ENCODE peak calls at places on chromosomes 1 and 21, in seven cellular contexts. F is germinal center; N is osteocyte; I is mesendoderm; D is heart left ventricle; H is skeletal muscle cell; P is activated CD8-positive, alpha-beta memory T cell treated with anti-CD3 and anti-CD28 coated beads for 1 hour. X is an unnamed sample.

GRCh38 chr1:58283380-58284338 is 262.9 kb downstream of the OMA1 start:
- DNase-seq in P (no peak), D (no peak), N (no peak), F (no peak), I (no peak), H (no peak), X (no peak)

GRCh38 chr1:211420845-211421454 is 71.0 kb downstream of the RD3 start:
- DNase-seq in N (no peak), F (no peak), D (no peak), P (no peak), H (no peak), I (no peak), X (no peak)

GRCh38 chr1:22075718-22076117 is 23.2 kb downstream of the CDC42 start:
- DNase-seq in I (no peak), N (no peak), H (no peak), F (peak; percentile 19), D (no peak), P (no peak), X (peak; percentile 37)

GRCh38 chr1:66695121-66695520 is 57.1 kb upstream of the DYNLT5 start:
- DNase-seq in I (no peak), P (no peak), D (no peak), F (no peak), N (no peak), H (no peak), X (no peak)

GRCh38 chr21:34204481-34205439 is 131.4 kb downstream of the MRPS6 start:
- DNase-seq in N (peak; percentile 84), P (no peak), I (no peak), F (no peak), D (no peak), H (no peak), X (no peak)

GRCh38 chr1:8297245-8297644 is 20.7 kb upstream of the SLC45A1 start:
- DNase-seq in N (no peak), D (no peak), P (no peak), F (no peak), H (no peak), I (peak; percentile 80), X (no peak)

GRCh38 chr1:158563852-158564251 is 6.5 kb downstream of the OR6P1 start:
- DNase-seq in N (no peak), D (no peak), P (no peak), F (peak; percentile 18), I (no peak), H (no peak), X (peak; percentile 0)

GRCh38 chr1:22398656-22399420 is 52.8 kb upstream of the ZBTB40 start:
- DNase-seq in D (no peak), I (no peak), F (no peak), P (no peak), N (no peak), H (no peak), X (no peak)

GRCh38 chr1:118186026-118186425 is 998 bp upstream of the SPAG17 start:
- DNase-seq in I (peak; percentile 21), P (no peak), D (no peak), N (no peak), F (no peak), H (no peak), X (no peak)

GRCh38 chr1:1483714-1484113 is 12.1 kb downstream of the ATAD3B start:
- DNase-seq in I (no peak), H (no peak), P (no peak), D (no peak), N (no peak), F (no peak), X (no peak)

GRCh38 chr21:34797202-34797527 is 128.4 kb downstream of the CLIC6 start:
- DNase-seq in P (no peak), H (no peak), D (no peak), F (no peak), I (no peak), N (no peak), X (no peak)

GRCh38 chr1:48878191-48878940 is 101.7 kb upstream of the BEND5 start:
- DNase-seq in N (no peak), F (no peak), I (peak; percentile 45), D (no peak), H (peak; percentile 95), P (no peak), X (no peak)

GRCh38 chr1:116261227-116261626 is 111.8 kb upstream of the ATP1A1 start:
- DNase-seq in H (no peak), F (no peak), N (no peak), I (peak; percentile 64), D (no peak), P (no peak), X (no peak)

GRCh38 chr1:30166194-30166593 is 557.2 kb downstream of the MATN1 start:
- DNase-seq in N (no peak), P (no peak), F (no peak), I (no peak), D (no peak), H (no peak), X (no peak)

GRCh38 chr1:117612517-117613248 is 6.8 kb downstream of the TENT5C start:
- DNase-seq in F (no peak), H (peak; percentile 58), N (no peak), D (no peak), I (peak; percentile 42), P (no peak), X (no peak)

GRCh38 chr1:54750596-54750995 is 13.7 kb downstream of the PARS2 start:
- DNase-seq in P (no peak), H (no peak), I (no peak), D (no peak), N (no peak), F (no peak), X (no peak)

GRCh38 chr1:234083460-234083859 is 179.0 kb downstream of the SLC35F3 start:
- DNase-seq in H (no peak), D (no peak), P (no peak), I (no peak), F (no peak), N (no peak), X (no peak)

GRCh38 chr1:10195570-10195969 is 14.8 kb upstream of the KIF1B start:
- DNase-seq in D (no peak), N (no peak), H (no peak), P (no peak), F (no peak), I (peak; percentile 43), X (no peak)

GRCh38 chr21:45511007-45511406 is 31.2 kb downstream of the SLC19A1 start:
- DNase-seq in F (no peak), N (no peak), H (no peak), I (no peak), P (no peak), D (no peak), X (no peak)

GRCh38 chr1:162136760-162137537 is 67.5 kb downstream of the NOS1AP start:
- DNase-seq in H (peak; percentile 49), D (no peak), N (no peak), F (no peak), P (no peak), I (peak; percentile 87), X (no peak)

GRCh38 chr21:37563641-37564340 is 197.2 kb downstream of the DYRK1A start:
- DNase-seq in P (peak; percentile 79), F (peak; percentile 94), H (peak; percentile 83), I (peak; percentile 95), N (peak; percentile 79), D (peak; percentile 95), X (peak; percentile 92)

GRCh38 chr1:180241716-180242544 is 11.9 kb downstream of the LHX4 start:
- DNase-seq in N (no peak), D (no peak), F (no peak), H (no peak), I (no peak), P (no peak), X (no peak)

GRCh38 chr1:202959276-202959620 is 1.1 kb upstream of the ADIPOR1 start:
- DNase-seq in I (no peak), F (no peak), P (no peak), H (no peak), N (no peak), D (no peak), X (no peak)

GRCh38 chr21:31052489-31053142 is 14.3 kb upstream of the KRTAP19-8 start:
- DNase-seq in D (no peak), P (no peak), F (no peak), I (peak; percentile 35), H (no peak), N (no peak), X (no peak)

GRCh38 chr1:116179398-116179797 is 68.2 kb downstream of the MAB21L3 start:
- DNase-seq in D (no peak), F (no peak), I (no peak), P (no peak), N (no peak), H (no peak), X (no peak)

GRCh38 chr1:85135456-85135798 is 65.4 kb downstream of the SYDE2 start:
- DNase-seq in F (no peak), D (no peak), N (no peak), P (no peak), I (no peak), H (no peak), X (no peak)

GRCh38 chr21:16193758-16194606 is 464.2 kb downstream of the USP25 start:
- DNase-seq in P (no peak), F (no peak), D (peak; percentile 70), N (peak; percentile 87), H (peak; percentile 66), I (peak; percentile 93), X (peak; percentile 6)

GRCh38 chr1:161192476-161193465 is 6.1 kb downstream of the ADAMTS4 start:
- DNase-seq in H (no peak), I (peak; percentile 83), P (no peak), F (peak; percentile 83), D (peak; percentile 66), N (no peak), X (peak; percentile 69)

GRCh38 chr21:46622226-46622625 is 13.2 kb upstream of the PRMT2 start:
- DNase-seq in P (peak; percentile 12), N (peak; percentile 94), F (no peak), D (peak; percentile 33), H (no peak), I (peak; percentile 62), X (peak; percentile 45)

GRCh38 chr1:200981278-200981677 is 42.2 kb downstream of the KIF21B start:
- DNase-seq in D (no peak), P (no peak), I (no peak), H (no peak), N (no peak), F (no peak), X (no peak)

GRCh38 chr1:187262731-187263130 is 434.0 kb downstream of the PLA2G4A start:
- DNase-seq in I (no peak), H (no peak), D (no peak), F (no peak), P (no peak), N (no peak), X (no peak)

GRCh38 chr1:203148127-203148526 is 20.6 kb downstream of the ADORA1 start:
- DNase-seq in P (no peak), F (no peak), D (no peak), I (peak; percentile 70), N (no peak), H (no peak), X (no peak)

GRCh38 chr1:183164963-183165362 is 21.1 kb upstream of the LAMC2 start:
- DNase-seq in I (peak; percentile 19), H (no peak), N (no peak), P (no peak), F (no peak), D (no peak), X (no peak)

GRCh38 chr1:232699814-232700213 is 69.9 kb upstream of the SIPA1L2 start:
- DNase-seq in D (no peak), H (no peak), N (no peak), F (no peak), P (no peak), I (no peak), X (no peak)

GRCh38 chr21:21165063-21165645 is 166.9 kb downstream of the NCAM2 start:
- DNase-seq in H (peak; percentile 85), D (peak; percentile 11), F (no peak), N (no peak), P (no peak), I (peak; percentile 6), X (no peak)

X was measured in naive B cell.